ENCODE peak calls at places on chromosomes 7 and 10, in four cellular contexts. One of them, this sample, is unnamed. For H3K9me3, the result is how much of the 10 kb centered on the place peaks cover.

GRCh38 chr7:155741805-155742204 is 70.5 kb downstream of the SHH start:
- DNase-seq in GM23248: no peak
- DNase-seq in fibroblast of lung: no peak
- DNase-seq in keratinocyte: no peak
- DNase-seq in this sample: no peak

GRCh38 chr10:114021135-114021534 is 22.5 kb upstream of the ADRB1 start:
- DNase-seq in GM23248: no peak
- DNase-seq in fibroblast of lung: no peak
- DNase-seq in keratinocyte: no peak
- DNase-seq in this sample: no peak

GRCh38 chr7:13288516-13288915 is 601.1 kb downstream of the ARL4A start:
- DNase-seq in GM23248: peak
- DNase-seq in fibroblast of lung: peak
- DNase-seq in keratinocyte: no peak
- DNase-seq in this sample: no peak

GRCh38 chr10:71663311-71663710 is 56.3 kb downstream of the C10orf105 start:
- DNase-seq in GM23248: no peak
- DNase-seq in fibroblast of lung: no peak
- DNase-seq in keratinocyte: no peak
- DNase-seq in this sample: no peak

GRCh38 chr10:45585131-45585530 is 87.4 kb downstream of the ZFAND4 start:
- DNase-seq in GM23248: no peak
- DNase-seq in fibroblast of lung: no peak
- DNase-seq in keratinocyte: no peak
- DNase-seq in this sample: no peak

GRCh38 chr7:99393363-99394187 is 14.8 kb downstream of the PDAP1 start:
- DNase-seq in GM23248: peak
- DNase-seq in fibroblast of lung: no peak
- DNase-seq in keratinocyte: no peak
- DNase-seq in this sample: no peak

GRCh38 chr10:122847782-122848604 is 2.3 kb upstream of the CUZD1 start:
- DNase-seq in GM23248: no peak
- DNase-seq in fibroblast of lung: peak
- DNase-seq in keratinocyte: no peak
- DNase-seq in this sample: peak

GRCh38 chr10:128859738-128860386 is 607.2 kb upstream of the MGMT start:
- DNase-seq in GM23248: peak
- DNase-seq in fibroblast of lung: peak
- DNase-seq in keratinocyte: no peak
- DNase-seq in this sample: no peak

GRCh38 chr7:150945171-150945852 is 32.8 kb downstream of the KCNH2 start:
- DNase-seq in GM23248: no peak
- DNase-seq in fibroblast of lung: no peak
- DNase-seq in keratinocyte: no peak
- DNase-seq in this sample: no peak

GRCh38 chr7:8204674-8205377 is 57.1 kb downstream of the ICA1 start:
- DNase-seq in GM23248: no peak
- DNase-seq in fibroblast of lung: no peak
- DNase-seq in keratinocyte: no peak
- DNase-seq in this sample: no peak

GRCh38 chr7:29234438-29234837 is 39.9 kb downstream of the CHN2 start:
- DNase-seq in GM23248: no peak
- DNase-seq in fibroblast of lung: no peak
- DNase-seq in keratinocyte: no peak
- DNase-seq in this sample: no peak

GRCh38 chr10:70232155-70232858 is 922 bp downstream of the PPA1 start:
- DNase-seq in GM23248: peak
- DNase-seq in fibroblast of lung: peak
- DNase-seq in keratinocyte: no peak
- DNase-seq in this sample: peak

GRCh38 chr7:154781369-154782303 is 221.3 kb downstream of the PAXIP1 start:
- DNase-seq in GM23248: no peak
- DNase-seq in fibroblast of lung: no peak
- DNase-seq in keratinocyte: no peak
- DNase-seq in this sample: no peak

GRCh38 chr7:41698726-41699125 is 4.2 kb downstream of the INHBA start:
- DNase-seq in GM23248: peak
- DNase-seq in fibroblast of lung: peak
- DNase-seq in keratinocyte: no peak
- DNase-seq in this sample: peak

GRCh38 chr10:79162022-79162421 is 93.3 kb downstream of the ZMIZ1 start:
- DNase-seq in GM23248: no peak
- DNase-seq in fibroblast of lung: no peak
- DNase-seq in keratinocyte: no peak
- DNase-seq in this sample: no peak

GRCh38 chr10:31940839-31941653 is 12.4 kb upstream of the ARHGAP12 start:
- DNase-seq in GM23248: peak
- DNase-seq in fibroblast of lung: peak
- DNase-seq in keratinocyte: peak
- DNase-seq in this sample: peak

GRCh38 chr7:143519411-143520131 is 41.9 kb downstream of the TAS2R41 start:
- DNase-seq in GM23248: peak
- DNase-seq in fibroblast of lung: peak
- DNase-seq in keratinocyte: no peak
- DNase-seq in this sample: peak

GRCh38 chr10:48525113-48525512 is 79.8 kb downstream of the ARHGAP22 start:
- DNase-seq in GM23248: no peak
- DNase-seq in fibroblast of lung: no peak
- DNase-seq in keratinocyte: no peak
- DNase-seq in this sample: no peak

GRCh38 chr7:85821926-85822325 is 635.1 kb upstream of the SEMA3D start:
- DNase-seq in GM23248: no peak
- DNase-seq in fibroblast of lung: no peak
- DNase-seq in keratinocyte: no peak
- DNase-seq in this sample: no peak

GRCh38 chr7:15829689-15830088 is 143.2 kb upstream of the MEOX2 start:
- DNase-seq in GM23248: no peak
- DNase-seq in fibroblast of lung: no peak
- DNase-seq in keratinocyte: no peak
- DNase-seq in this sample: no peak

GRCh38 chr7:111980721-111981120 is 225.5 kb downstream of the DOCK4 start:
- DNase-seq in GM23248: no peak
- DNase-seq in fibroblast of lung: no peak
- DNase-seq in keratinocyte: no peak
- DNase-seq in this sample: no peak

GRCh38 chr10:82377608-82378007 is 502.6 kb downstream of the NRG3 start:
- DNase-seq in GM23248: peak
- DNase-seq in fibroblast of lung: peak
- DNase-seq in keratinocyte: no peak
- DNase-seq in this sample: no peak
- H3K9me3 ChIP-seq in GM23248: under half
- H3K9me3 ChIP-seq in fibroblast of lung: under half
- H3K9me3 ChIP-seq in keratinocyte: under half
- H3K9me3 ChIP-seq in this sample: under half

GRCh38 chr7:35819954-35820703 is 19.3 kb downstream of the SEPTIN7 start:
- DNase-seq in GM23248: no peak
- DNase-seq in fibroblast of lung: no peak
- DNase-seq in keratinocyte: no peak
- DNase-seq in this sample: no peak

GRCh38 chr7:35817181-35817580 is 16.3 kb downstream of the SEPTIN7 start:
- DNase-seq in GM23248: no peak
- DNase-seq in fibroblast of lung: no peak
- DNase-seq in keratinocyte: no peak
- DNase-seq in this sample: no peak

GRCh38 chr7:35817930-35818329 is 17.1 kb downstream of the SEPTIN7 start:
- DNase-seq in GM23248: no peak
- DNase-seq in fibroblast of lung: no peak
- DNase-seq in keratinocyte: no peak
- DNase-seq in this sample: no peak

GRCh38 chr7:35819310-35819709 is 18.5 kb downstream of the SEPTIN7 start:
- DNase-seq in GM23248: no peak
- DNase-seq in fibroblast of lung: no peak
- DNase-seq in keratinocyte: no peak
- DNase-seq in this sample: no peak

DNA sequence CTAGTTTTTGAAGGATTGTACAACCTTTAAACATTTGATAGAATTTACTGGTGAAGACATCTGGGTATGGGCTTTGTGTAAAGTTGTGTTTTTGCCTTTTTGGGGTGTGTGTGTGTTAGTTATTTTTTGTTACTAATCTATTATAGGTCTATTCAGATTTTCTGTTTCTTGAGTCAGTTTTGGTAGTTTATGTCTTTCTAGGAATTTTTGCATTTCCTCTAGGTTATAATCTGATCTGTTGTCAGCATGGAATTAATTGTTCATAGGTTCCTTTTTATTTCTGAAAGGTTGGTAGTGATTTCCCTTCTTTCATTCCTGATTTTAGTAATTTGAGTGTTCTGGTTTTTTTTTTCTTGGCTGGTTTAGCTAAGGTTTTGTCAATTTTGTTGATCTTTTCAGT is 17.7 kb downstream of the SEPTIN7 start:
- DNase-seq in GM23248: no peak
- DNase-seq in fibroblast of lung: no peak
- DNase-seq in keratinocyte: no peak
- DNase-seq in this sample: no peak
- H3K9me3 ChIP-seq in GM23248: under half
- H3K9me3 ChIP-seq in fibroblast of lung: under half
- H3K9me3 ChIP-seq in keratinocyte: under half
- H3K9me3 ChIP-seq in this sample: under half

DNA sequence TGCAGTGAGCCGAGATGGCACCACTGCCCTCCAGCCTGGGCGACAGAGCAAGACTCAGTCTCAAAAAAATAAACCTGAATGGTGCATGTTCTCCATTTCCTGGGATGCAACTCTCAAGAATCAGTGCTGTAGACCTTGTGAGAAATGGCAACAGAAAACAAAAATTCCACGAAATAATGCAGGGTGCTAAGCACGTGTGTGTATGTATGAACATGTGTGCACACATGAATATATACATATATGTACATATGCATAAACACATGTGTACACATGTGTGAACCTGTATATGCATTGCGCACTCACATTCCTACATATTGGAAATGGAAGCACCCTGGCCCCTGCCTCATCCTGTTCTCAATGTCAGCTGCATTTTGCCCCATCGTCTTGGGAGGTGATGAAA is 548.5 kb downstream of the TCERG1L start:
- DNase-seq in GM23248: no peak
- DNase-seq in fibroblast of lung: no peak
- DNase-seq in keratinocyte: no peak
- DNase-seq in this sample: no peak
- H3K9me3 ChIP-seq in GM23248: under half
- H3K9me3 ChIP-seq in fibroblast of lung: under half
- H3K9me3 ChIP-seq in keratinocyte: under half
- H3K9me3 ChIP-seq in this sample: under half

DNA sequence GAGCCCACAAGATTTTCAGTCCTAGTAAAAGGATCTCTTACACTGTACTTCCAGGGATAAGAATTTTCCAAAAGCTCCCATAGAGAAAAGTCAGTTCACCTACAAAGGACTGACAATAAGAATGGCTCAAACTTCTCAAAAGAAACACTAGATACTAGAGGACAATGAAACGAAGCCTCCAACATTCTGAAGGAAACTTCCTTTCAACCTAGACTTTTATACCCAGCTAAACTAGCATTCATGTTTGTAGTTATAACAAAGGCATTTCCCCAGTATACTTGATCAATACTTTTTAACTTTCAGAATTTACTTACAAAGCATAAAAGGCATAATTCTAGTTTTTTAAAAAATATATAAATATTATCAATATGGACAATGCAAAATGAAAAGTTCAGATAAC is 41.0 kb upstream of the DNAAF5 start:
- DNase-seq in GM23248: no peak
- DNase-seq in fibroblast of lung: no peak
- DNase-seq in keratinocyte: no peak
- DNase-seq in this sample: no peak
- H3K9me3 ChIP-seq in GM23248: under half
- H3K9me3 ChIP-seq in fibroblast of lung: under half
- H3K9me3 ChIP-seq in keratinocyte: under half
- H3K9me3 ChIP-seq in this sample: under half

DNA sequence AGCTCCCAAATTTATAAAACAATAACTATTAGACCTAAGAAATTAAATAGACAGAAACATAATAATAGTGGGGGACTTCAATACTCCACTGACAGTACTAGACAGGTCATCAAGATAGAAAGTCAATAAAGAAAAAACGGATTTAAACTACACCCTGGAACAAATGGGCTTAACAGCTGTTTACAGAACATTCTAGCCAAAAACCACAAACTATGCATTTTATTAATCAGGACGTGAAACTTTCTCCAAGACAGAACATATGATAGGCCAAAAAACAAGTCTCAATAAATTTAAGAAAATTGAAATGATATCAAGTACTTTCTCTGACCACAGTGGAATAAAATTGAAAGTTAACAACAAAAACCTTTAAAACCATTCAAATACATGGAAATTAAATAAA is 46.4 kb downstream of the ZNF680 start:
- DNase-seq in GM23248: no peak
- DNase-seq in fibroblast of lung: no peak
- DNase-seq in keratinocyte: no peak
- DNase-seq in this sample: no peak
- H3K9me3 ChIP-seq in GM23248: under half
- H3K9me3 ChIP-seq in fibroblast of lung: under half
- H3K9me3 ChIP-seq in keratinocyte: under half
- H3K9me3 ChIP-seq in this sample: under half

DNA sequence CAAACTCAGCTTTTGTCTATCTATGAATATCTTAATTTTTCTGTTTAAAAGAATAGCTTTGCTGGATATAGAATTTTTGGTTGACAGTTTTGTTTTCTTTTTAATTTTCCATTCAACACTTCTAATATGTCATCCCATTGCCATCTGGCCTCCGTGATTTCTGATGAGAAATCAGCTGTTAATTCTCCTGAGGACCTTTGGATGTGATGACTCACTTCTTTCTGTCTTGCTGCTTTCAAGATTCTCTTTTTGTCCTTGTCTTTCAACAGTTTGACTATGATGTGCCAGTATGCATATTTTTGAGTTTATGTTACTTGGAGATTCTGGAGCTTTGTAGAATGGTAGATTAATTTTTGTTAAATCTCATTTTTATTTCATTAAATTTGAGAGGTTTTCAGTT is 38.4 kb downstream of the ZNF518A start:
- DNase-seq in GM23248: peak
- DNase-seq in fibroblast of lung: no peak
- DNase-seq in keratinocyte: no peak
- DNase-seq in this sample: no peak
- H3K9me3 ChIP-seq in GM23248: under half
- H3K9me3 ChIP-seq in fibroblast of lung: under half
- H3K9me3 ChIP-seq in keratinocyte: under half
- H3K9me3 ChIP-seq in this sample: under half

GRCh38 chr7:57362868-57363267 is 87.1 kb upstream of the ZNF716 start:
- DNase-seq in GM23248: no peak
- DNase-seq in fibroblast of lung: no peak
- DNase-seq in keratinocyte: no peak
- DNase-seq in this sample: no peak
- H3K9me3 ChIP-seq in GM23248: under half
- H3K9me3 ChIP-seq in fibroblast of lung: under half
- H3K9me3 ChIP-seq in keratinocyte: under half
- H3K9me3 ChIP-seq in this sample: under half

GRCh38 chr7:259751-260405 is 30.1 kb upstream of the FOXL3 start:
- DNase-seq in GM23248: no peak
- DNase-seq in fibroblast of lung: no peak
- DNase-seq in keratinocyte: no peak
- DNase-seq in this sample: no peak

GRCh38 chr7:256981-257646 is 32.9 kb upstream of the FOXL3 start:
- DNase-seq in GM23248: no peak
- DNase-seq in fibroblast of lung: no peak
- DNase-seq in keratinocyte: no peak
- DNase-seq in this sample: no peak

GRCh38 chr7:259191-259505 is 30.8 kb upstream of the FOXL3 start:
- DNase-seq in GM23248: no peak
- DNase-seq in fibroblast of lung: no peak
- DNase-seq in keratinocyte: no peak
- DNase-seq in this sample: no peak

GRCh38 chr7:257647-257992 is 32.4 kb upstream of the FOXL3 start:
- DNase-seq in GM23248: no peak
- DNase-seq in fibroblast of lung: no peak
- DNase-seq in keratinocyte: no peak
- DNase-seq in this sample: no peak

GRCh38 chr7:258476-259190 is 31.3 kb upstream of the FOXL3 start:
- DNase-seq in GM23248: no peak
- DNase-seq in fibroblast of lung: no peak
- DNase-seq in keratinocyte: no peak
- DNase-seq in this sample: no peak
- H3K9me3 ChIP-seq in GM23248: under half
- H3K9me3 ChIP-seq in fibroblast of lung: under half
- H3K9me3 ChIP-seq in keratinocyte: under half
- H3K9me3 ChIP-seq in this sample: under half

This sample was measured in MG63.